ENCODE peak calls at places on chromosomes 3 and 15, in four cellular contexts. H, F, T and Y are unnamed samples.

GRCh38 chr3:107297597-107297996 is 79.6 kb upstream of the CCDC54 start:
- DNase-seq in H (no peak), F (no peak), T (peak), Y (no peak)

GRCh38 chr15:68275165-68275746 is 2.3 kb upstream of the FEM1B start:
- DNase-seq in H (peak), F (no peak), T (no peak), Y (no peak)

GRCh38 chr3:139974809-139975425 is 39.9 kb downstream of the CLSTN2 start:
- DNase-seq in H (no peak), F (no peak), T (no peak), Y (no peak)

GRCh38 chr3:9080165-9080564 is 116.9 kb upstream of the RAD18 start:
- DNase-seq in H (no peak), F (no peak), T (no peak), Y (no peak)

GRCh38 chr3:78912217-78912616 is 855.6 kb downstream of the ROBO1 start:
- DNase-seq in H (no peak), F (no peak), T (no peak), Y (no peak)

GRCh38 chr3:124846189-124846588 is 41.0 kb downstream of the ITGB5 start:
- DNase-seq in H (no peak), F (no peak), T (peak), Y (no peak)

GRCh38 chr3:18369561-18370185 is 55.5 kb downstream of the SATB1 start:
- DNase-seq in H (no peak), F (no peak), T (peak), Y (no peak)

GRCh38 chr3:175526609-175527280 is 667.6 kb downstream of the NAALADL2 start:
- DNase-seq in H (peak), F (no peak), T (no peak), Y (no peak)

GRCh38 chr3:4981688-4982494 is 2.7 kb downstream of the BHLHE40 start:
- DNase-seq in H (no peak), F (no peak), T (no peak), Y (no peak)

GRCh38 chr3:44942202-44942921 is 33.6 kb downstream of the ZDHHC3 start:
- DNase-seq in H (no peak), F (no peak), T (peak), Y (no peak)

GRCh38 chr3:73729969-73730440 is 105.3 kb upstream of the PDZRN3 start:
- DNase-seq in H (no peak), F (no peak), T (no peak), Y (no peak)

GRCh38 chr3:16460273-16460672 is 53.2 kb downstream of the RFTN1 start:
- DNase-seq in H (no peak), F (no peak), T (no peak), Y (no peak)

GRCh38 chr15:43877371-43877770 is 50.6 kb downstream of the WDR76 start:
- DNase-seq in H (no peak), F (no peak), T (no peak), Y (no peak)

GRCh38 chr15:70291295-70291694 is 193.6 kb upstream of the TLE3 start:
- DNase-seq in H (no peak), F (no peak), T (peak), Y (no peak)

GRCh38 chr3:167110906-167111305 is 269.2 kb downstream of the ZBBX start:
- DNase-seq in H (peak), F (no peak), T (no peak), Y (no peak)

GRCh38 chr3:141093971-141094401 is 42.8 kb downstream of the SPSB4 start:
- DNase-seq in H (no peak), F (no peak), T (no peak), Y (no peak)

GRCh38 chr3:64440498-64440897 is 215.2 kb upstream of the PRICKLE2 start:
- DNase-seq in H (peak), F (no peak), T (peak), Y (no peak)

GRCh38 chr3:134029734-134030381 is at the start of gene SLCO2A1:
- DNase-seq in H (peak), F (no peak), T (no peak), Y (no peak)

GRCh38 chr3:50322386-50323091 is at the start of gene HYAL2:
- DNase-seq in H (no peak), F (peak), T (no peak), Y (no peak)

GRCh38 chr15:32716960-32717289 is 879 bp upstream of the GREM1 start:
- DNase-seq in H (no peak), F (no peak), T (no peak), Y (no peak)

GRCh38 chr15:39874890-39875549 is 45.0 kb downstream of the GPR176 start:
- DNase-seq in H (peak), F (no peak), T (no peak), Y (peak)